ENCODE peak calls at places on chromosome 6, in seven cellular contexts. F is lower lobe of right lung, N is cardiac fibroblast, D is upper lobe of right lung, R is vagina, J is cardiac muscle cell, U is fibroblast of lung. X is an unnamed sample.

GRCh38 chr6:46129634-46130505 is at the start of gene ENPP4:
- DNase-seq in F (peak), D (peak), R (no peak), J (peak), N (peak), U (peak), X (peak)

GRCh38 chr6:72649032-72649984 is 27.4 kb downstream of the KCNQ5 start:
- DNase-seq in N (peak), F (no peak), J (no peak), D (no peak), U (peak), R (no peak), X (peak)

GRCh38 chr6:33147807-33148666 is 44.2 kb downstream of the COL11A2 start:
- DNase-seq in J (peak), N (peak), U (peak), D (no peak), F (no peak), R (no peak), X (peak)

GRCh38 chr6:81557811-81558210 is 194.7 kb downstream of the TENT5A start:
- DNase-seq in U (no peak), D (no peak), N (no peak), J (no peak), R (no peak), F (no peak), X (peak)

GRCh38 chr6:154653853-154654252 is 79.4 kb upstream of the SCAF8 start:
- DNase-seq in N (peak), F (no peak), U (peak), J (no peak), D (no peak), R (no peak), X (peak)

GRCh38 chr6:109034439-109035041 is 60.1 kb downstream of the SESN1 start:
- DNase-seq in J (no peak), N (peak), F (no peak), U (no peak), R (no peak), D (no peak), X (peak)

GRCh38 chr6:48915591-48915990 is 547.5 kb downstream of the MMUT start:
- DNase-seq in N (no peak), J (no peak), D (no peak), F (no peak), R (no peak), U (no peak), X (no peak)

GRCh38 chr6:96626749-96627353 is 63.9 kb downstream of the FHL5 start:
- DNase-seq in N (peak), U (peak), J (peak), R (no peak), F (no peak), D (no peak), X (peak)

GRCh38 chr6:112539355-112539754 is 192.2 kb downstream of the RFPL4B start:
- DNase-seq in N (no peak), D (no peak), R (no peak), U (no peak), F (no peak), J (no peak), X (peak)

GRCh38 chr6:166553563-166554271 is 32.8 kb downstream of the RAMACL start:
- DNase-seq in N (peak), J (no peak), F (no peak), R (no peak), U (peak), D (no peak), X (peak)

GRCh38 chr6:85130743-85131142 is 319.1 kb upstream of the NT5E start:
- DNase-seq in U (no peak), R (no peak), N (peak), F (no peak), D (no peak), J (no peak), X (peak)

GRCh38 chr6:149128489-149129145 is 188.9 kb upstream of the TAB2 start:
- DNase-seq in D (no peak), R (no peak), J (no peak), U (no peak), N (no peak), F (no peak), X (no peak)

GRCh38 chr6:54431466-54431865 is 123.2 kb downstream of the TINAG start:
- DNase-seq in R (no peak), D (no peak), J (no peak), U (no peak), F (no peak), N (peak), X (peak)

GRCh38 chr6:5569491-5569890 is 308.2 kb downstream of the FARS2 start:
- DNase-seq in N (peak), D (no peak), F (no peak), U (peak), J (no peak), R (no peak), X (no peak)

GRCh38 chr6:138467901-138468300 is 31.4 kb downstream of the NHSL1 start:
- DNase-seq in D (no peak), U (peak), J (no peak), N (no peak), R (no peak), F (no peak), X (no peak)

GRCh38 chr6:96236471-96236870 is 220.7 kb downstream of the FUT9 start:
- DNase-seq in N (no peak), R (no peak), F (no peak), D (no peak), J (no peak), U (peak), X (no peak)

GRCh38 chr6:37631295-37631694 is 66.4 kb downstream of the MDGA1 start:
- DNase-seq in N (no peak), J (no peak), D (no peak), R (no peak), F (no peak), U (no peak), X (no peak)

GRCh38 chr6:155287762-155288161 is 23.9 kb downstream of the CLDN20 start:
- DNase-seq in D (no peak), N (no peak), R (no peak), U (no peak), F (no peak), J (no peak), X (no peak)

GRCh38 chr6:118993803-118994231 is 58.9 kb upstream of the MCM9 start:
- DNase-seq in N (no peak), U (no peak), J (peak), F (no peak), R (no peak), D (no peak), X (no peak)

GRCh38 chr6:156427345-156427744 is 349.8 kb upstream of the ARID1B start:
- DNase-seq in D (no peak), R (no peak), U (peak), F (no peak), N (peak), J (no peak), X (peak)

GRCh38 chr6:111849298-111849697 is 24.0 kb downstream of the FYN start:
- DNase-seq in F (no peak), N (no peak), R (no peak), D (no peak), J (no peak), U (no peak), X (no peak)

GRCh38 chr6:156731436-156731835 is 45.7 kb upstream of the ARID1B start:
- DNase-seq in J (no peak), U (peak), D (no peak), N (peak), F (no peak), R (no peak), X (peak)

GRCh38 chr6:54307412-54308036 is 717 bp upstream of the TINAG start:
- DNase-seq in D (no peak), N (no peak), F (no peak), J (no peak), U (no peak), R (no peak), X (no peak)

GRCh38 chr6:25537349-25538018 is 114.5 kb upstream of the SCGN start:
- DNase-seq in D (no peak), R (no peak), U (peak), F (no peak), N (peak), J (no peak), X (no peak)

GRCh38 chr6:81636930-81637568 is 115.4 kb downstream of the TENT5A start:
- DNase-seq in D (no peak), U (no peak), F (no peak), J (no peak), R (no peak), N (no peak), X (peak)

GRCh38 chr6:128482642-128483041 is 37.8 kb downstream of the PTPRK start:
- DNase-seq in J (no peak), N (no peak), D (no peak), U (no peak), F (no peak), R (no peak), X (no peak)

GRCh38 chr6:38427492-38428210 is 212.1 kb downstream of the BTBD9 start:
- DNase-seq in F (no peak), R (no peak), J (no peak), N (no peak), U (no peak), D (no peak), X (no peak)

GRCh38 chr6:26175428-26176181 is 88.4 kb downstream of the HFE start:
- DNase-seq in F (no peak), U (peak), J (peak), D (no peak), N (peak), R (no peak), X (peak)

GRCh38 chr6:112188906-112189305 is 65.5 kb downstream of the LAMA4 start:
- DNase-seq in U (peak), N (peak), J (no peak), D (no peak), F (no peak), R (no peak), X (peak)

GRCh38 chr6:74510878-74511277 is 695.0 kb downstream of the COL12A1 start:
- DNase-seq in F (no peak), U (peak), D (no peak), J (no peak), N (no peak), R (no peak), X (peak)

GRCh38 chr6:142985286-142985685 is 40.3 kb upstream of the HIVEP2 start:
- DNase-seq in J (no peak), D (no peak), R (no peak), F (no peak), U (peak), N (peak), X (peak)

GRCh38 chr6:12844284-12845223 is 128.0 kb downstream of the PHACTR1 start:
- DNase-seq in F (no peak), U (peak), R (no peak), N (peak), J (peak), D (no peak), X (peak)

GRCh38 chr6:119350202-119351004 is 842 bp upstream of the MAN1A1 start:
- DNase-seq in R (no peak), F (no peak), U (peak), J (peak), N (peak), D (no peak), X (peak)

GRCh38 chr6:163332575-163332974 is 81.9 kb upstream of the QKI start:
- DNase-seq in R (no peak), U (no peak), F (no peak), D (no peak), J (no peak), N (no peak), X (no peak)

GRCh38 chr6:142378138-142378875 is 76.5 kb downstream of the ADGRG6 start:
- DNase-seq in N (peak), J (peak), R (no peak), F (no peak), U (peak), D (no peak), X (peak)

GRCh38 chr6:32945106-32945761 is 4.4 kb upstream of the HLA-DMB start:
- DNase-seq in J (no peak), R (no peak), N (no peak), F (no peak), D (no peak), U (peak), X (no peak)

GRCh38 chr6:25883991-25884390 is 9.9 kb upstream of the SLC17A3 start:
- DNase-seq in D (no peak), R (no peak), J (no peak), U (peak), F (no peak), N (peak), X (peak)

GRCh38 chr6:84785676-84786075 is 21.3 kb upstream of the TBX18 start:
- DNase-seq in R (no peak), J (no peak), D (no peak), F (no peak), N (no peak), U (no peak), X (peak)

GRCh38 chr6:152318278-152318677 is 318.9 kb downstream of the SYNE1 start:
- DNase-seq in J (no peak), D (no peak), N (peak), F (no peak), U (no peak), R (no peak), X (no peak)

GRCh38 chr6:83711958-83712357 is 3.1 kb upstream of the SNAP91 start:
- DNase-seq in N (no peak), R (no peak), J (no peak), F (no peak), D (no peak), U (no peak), X (no peak)

GRCh38 chr6:83708546-83708969 is 343 bp downstream of the SNAP91 start:
- DNase-seq in F (peak), R (no peak), N (no peak), J (peak), D (peak), U (peak), X (no peak)

GRCh38 chr6:83707829-83708545 is 914 bp downstream of the SNAP91 start:
- DNase-seq in N (peak), J (peak), U (peak), R (no peak), F (no peak), D (peak), X (peak)

GRCh38 chr6:83709748-83710050 is 798 bp upstream of the SNAP91 start:
- DNase-seq in U (no peak), F (no peak), N (no peak), J (no peak), R (no peak), D (no peak), X (no peak)

GRCh38 chr6:83708970-83709747 is at the start of gene SNAP91:
- DNase-seq in F (peak), D (peak), J (peak), R (no peak), N (peak), U (peak), X (no peak)
- H3K4me3 ChIP-seq in F (peak), D (peak), J (peak), R (peak), N (peak), U (no peak), X (peak)

GRCh38 chr6:53064726-53065265 is 408 bp upstream of the FBXO9 start:
- DNase-seq in F (peak), U (peak), D (peak), N (peak), R (peak), J (peak), X (peak)
- TF ChIP-seq CTCF in F (peak), U (no peak), D (no peak), N (peak), R (peak), J (no peak), X (no peak)

GRCh38 chr6:2863901-2864300 is 22.2 kb upstream of the SERPINB1 start:
- DNase-seq in J (no peak), F (no peak), U (no peak), N (no peak), D (no peak), R (no peak), X (no peak)

GRCh38 chr6:2868637-2869379 is 27.1 kb upstream of the SERPINB1 start:
- DNase-seq in R (no peak), D (no peak), F (no peak), U (no peak), J (no peak), N (no peak), X (no peak)

GRCh38 chr6:2862712-2863174 is 21.1 kb upstream of the SERPINB1 start:
- DNase-seq in U (no peak), R (no peak), D (no peak), F (no peak), J (no peak), N (no peak), X (no peak)

GRCh38 chr6:2866183-2866846 is 24.7 kb upstream of the SERPINB1 start:
- DNase-seq in J (no peak), F (no peak), R (no peak), U (no peak), N (no peak), D (no peak), X (no peak)

GRCh38 chr6:2865270-2866182 is 23.9 kb upstream of the SERPINB1 start:
- DNase-seq in R (no peak), N (peak), D (no peak), U (peak), J (no peak), F (no peak), X (peak)
- H3K4me3 ChIP-seq in R (no peak), N (no peak), D (no peak), U (no peak), J (no peak), F (peak), X (no peak)

GRCh38 chr6:135503703-135504475 is 6.3 kb upstream of the AHI1 start:
- DNase-seq in U (no peak), R (no peak), J (no peak), D (no peak), F (no peak), N (no peak), X (no peak)

GRCh38 chr6:135505222-135505621 is 7.7 kb upstream of the AHI1 start:
- DNase-seq in F (no peak), J (no peak), U (no peak), R (no peak), D (no peak), N (no peak), X (no peak)

GRCh38 chr6:135505648-135506047 is 8.1 kb upstream of the AHI1 start:
- DNase-seq in D (no peak), J (no peak), R (no peak), N (no peak), F (no peak), U (no peak), X (peak)

GRCh38 chr6:135504734-135505133 is 7.2 kb upstream of the AHI1 start:
- DNase-seq in J (no peak), D (no peak), U (no peak), R (no peak), N (no peak), F (no peak), X (no peak)

GRCh38 chr6:135506270-135506997 is 8.9 kb upstream of the AHI1 start:
- DNase-seq in F (no peak), U (peak), D (no peak), R (no peak), N (peak), J (peak), X (peak)
- TF ChIP-seq CTCF in F (peak), U (peak), D (peak), R (peak), N (peak), J (peak), X (peak)

DNA sequence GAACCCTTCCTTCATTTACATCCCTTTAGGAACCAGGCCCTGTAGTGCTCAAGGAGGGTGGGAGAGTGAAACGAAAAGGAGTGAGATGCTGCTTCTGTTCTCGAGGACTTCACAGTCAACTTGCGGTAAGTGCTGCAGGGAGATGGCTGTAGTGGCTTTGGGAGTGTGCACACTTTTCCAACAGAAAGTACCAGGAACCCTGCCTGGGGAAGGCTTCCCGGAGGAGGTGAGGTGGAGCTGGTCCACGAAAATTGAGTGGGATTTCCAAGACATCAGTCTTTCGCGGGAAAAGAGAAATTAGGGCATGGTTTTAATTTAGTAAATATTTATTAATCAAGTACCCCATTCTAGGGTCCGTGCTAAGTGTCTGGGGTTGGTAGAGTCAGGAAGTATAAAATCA is 12.7 kb downstream of the TRIM31 start:
- DNase-seq in D (no peak), U (no peak), F (no peak), R (no peak), N (no peak), J (no peak), X (no peak)
- H3K4me3 ChIP-seq in D (no peak), U (no peak), F (peak), R (no peak), N (no peak), J (no peak), X (no peak)

DNA sequence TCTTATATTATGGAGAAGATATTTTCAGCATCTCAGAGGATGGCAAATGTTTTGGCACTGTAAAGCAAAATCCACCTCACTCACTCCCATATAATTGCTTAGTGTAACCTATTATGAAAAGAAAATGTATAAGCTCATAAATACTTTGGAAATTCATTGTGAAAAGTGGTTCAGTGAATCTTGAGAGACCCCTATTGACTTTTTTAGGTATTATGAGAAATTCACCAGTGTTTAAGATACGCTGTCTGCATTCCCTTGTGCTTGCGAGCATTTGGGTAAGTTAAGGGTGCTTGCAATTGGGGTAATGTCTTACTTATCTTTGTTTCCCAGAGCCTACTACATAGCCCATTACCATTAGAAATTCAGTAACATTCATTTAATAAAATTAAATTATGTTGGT is 66.3 kb upstream of the BMP5 start:
- DNase-seq in R (no peak), U (no peak), J (no peak), N (peak), D (no peak), F (no peak), X (no peak)
- TF ChIP-seq CTCF in R (no peak), U (peak), J (no peak), N (no peak), D (peak), F (no peak), X (peak)

X was measured in AG10803.